ENCODE peak calls at places on chromosomes 1 and 21, in ten cellular contexts. N, M, K, W, P, E, O, Z, C and X are unnamed samples.

GRCh38 chr1:244352156-244352830 is 99.4 kb downstream of the ADSS2 start:
- DNase-seq in M (no peak), W (no peak), K (no peak), O (no peak), E (no peak), P (no peak), Z (peak; percentile 66), C (peak; percentile 17), N (no peak), X (no peak)

GRCh38 chr1:12447849-12448312 is 170.1 kb downstream of the DHRS3 start:
- DNase-seq in W (no peak), Z (no peak), O (no peak), C (peak; percentile 82), N (no peak), M (no peak), K (peak; percentile 39), E (no peak), P (no peak), X (no peak)

GRCh38 chr1:20100632-20101355 is 18.5 kb downstream of the PLA2G2D start:
- DNase-seq in C (peak; percentile 64), P (peak; percentile 45), E (no peak), K (peak; percentile 48), O (no peak), Z (peak; percentile 49), M (no peak), N (no peak), W (no peak), X (no peak)

GRCh38 chr21:39441502-39442475 is 3.8 kb downstream of the LCA5L start:
- DNase-seq in P (peak; percentile 42), K (peak; percentile 68), Z (no peak), C (peak; percentile 47), N (no peak), W (no peak), E (no peak), M (no peak), O (no peak), X (peak; percentile 37)

GRCh38 chr1:26959722-26960624 is at the start of gene KDF1:
- DNase-seq in Z (peak; percentile 90), K (no peak), M (no peak), P (peak; percentile 68), C (no peak), O (peak; percentile 45), W (no peak), E (no peak), N (no peak), X (peak; percentile 90)

GRCh38 chr1:119081267-119081666 is 59.2 kb downstream of the WARS2 start:
- DNase-seq in Z (no peak), C (peak; percentile 92), K (peak; percentile 64), P (peak; percentile 0), N (no peak), M (no peak), E (no peak), O (no peak), W (no peak), X (no peak)

GRCh38 chr1:31714442-31715096 is 10.8 kb upstream of the COL16A1 start:
- DNase-seq in O (no peak), E (peak; percentile 95), P (peak; percentile 46), N (no peak), W (peak; percentile 89), K (peak; percentile 49), Z (peak; percentile 66), M (peak; percentile 69), C (peak; percentile 78), X (peak; percentile 28)

GRCh38 chr1:30966690-30967369 is 58.3 kb upstream of the SDC3 start:
- DNase-seq in Z (no peak), C (peak; percentile 74), P (no peak), K (peak; percentile 70), O (no peak), M (no peak), W (no peak), N (no peak), E (no peak), X (peak; percentile 25)

GRCh38 chr1:173580081-173580480 is 22.8 kb downstream of the SLC9C2 start:
- DNase-seq in M (no peak), Z (no peak), N (no peak), C (no peak), K (no peak), P (no peak), O (no peak), W (no peak), E (no peak), X (no peak)

GRCh38 chr1:110433803-110434202 is 17.1 kb upstream of the PROK1 start:
- DNase-seq in N (no peak), W (peak; percentile 58), K (peak; percentile 20), Z (no peak), P (peak; percentile 92), C (peak; percentile 28), M (peak; percentile 47), E (no peak), O (no peak), X (peak; percentile 5)

GRCh38 chr1:224617410-224618361 is 1.6 kb downstream of the CNIH3 start:
- DNase-seq in M (no peak), C (peak; percentile 33), O (no peak), N (no peak), Z (no peak), E (no peak), P (no peak), K (no peak), W (no peak), X (no peak)

GRCh38 chr1:58581641-58582040 is 4.6 kb upstream of the TACSTD2 start:
- DNase-seq in O (no peak), M (no peak), W (no peak), K (no peak), Z (no peak), C (no peak), E (no peak), P (no peak), N (no peak), X (no peak)

GRCh38 chr1:183685112-183685713 is 32.1 kb upstream of the APOBEC4 start:
- DNase-seq in Z (no peak), K (peak; percentile 56), E (no peak), N (no peak), O (no peak), P (peak; percentile 51), C (peak; percentile 31), M (no peak), W (no peak), X (no peak)

GRCh38 chr1:47178665-47179022 is 11.2 kb downstream of the PDZK1IP1 start:
- DNase-seq in W (no peak), C (no peak), K (no peak), O (no peak), E (no peak), P (no peak), Z (no peak), N (no peak), M (no peak), X (no peak)

DNA sequence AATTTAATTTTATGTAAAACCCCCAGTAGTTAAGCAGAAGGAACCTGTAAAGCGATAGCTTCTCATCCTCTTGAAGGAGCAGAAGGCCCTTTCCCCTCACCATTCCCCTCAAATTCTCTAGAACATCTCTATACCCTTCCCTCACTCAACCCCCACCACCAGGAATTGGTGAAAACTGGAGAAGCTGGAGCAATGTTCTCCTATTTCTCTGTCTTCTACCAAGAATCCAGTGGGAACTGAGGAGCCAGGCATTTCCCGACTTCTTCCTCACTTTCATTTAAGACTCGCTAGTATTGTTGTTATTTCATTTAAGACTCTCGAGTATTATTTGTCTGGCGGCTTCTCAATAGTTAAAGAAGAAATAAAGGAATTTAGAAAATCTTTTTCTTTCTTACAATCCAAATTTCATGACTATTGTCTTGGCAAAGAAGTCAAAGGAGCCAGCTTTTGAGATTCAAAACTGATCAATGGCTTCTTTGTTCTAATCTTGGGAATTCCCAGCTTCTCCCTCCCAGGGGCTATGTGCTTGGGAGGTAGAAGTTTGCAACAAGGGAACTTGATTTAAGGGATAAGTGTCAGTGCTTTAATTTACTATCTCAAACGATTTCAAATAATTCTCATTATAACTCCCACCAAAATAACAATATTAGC is 253.3 kb upstream of the ADGRL2 start:
- DNase-seq in Z (no peak), N (no peak), O (no peak), W (no peak), M (no peak), P (no peak), K (no peak), C (no peak), E (no peak), X (no peak)
- H3K4me1 ChIP-seq in Z (no peaks in the 10 kb centered on the region), N (no peaks in the 10 kb centered on the region), O (no peaks in the 10 kb centered on the region), W (no peaks in the 10 kb centered on the region), M (peaks cover 15% of the 10 kb centered on the region), P (peaks cover 23% of the 10 kb centered on the region), K (no peaks in the 10 kb centered on the region), C (no peaks in the 10 kb centered on the region), E (no peaks in the 10 kb centered on the region), X (no peaks in the 10 kb centered on the region)

GRCh38 chr1:25022361-25023189 is 92.5 kb upstream of the RUNX3 start:
- DNase-seq in E (peak; percentile 80), M (peak; percentile 46), W (peak; percentile 53), C (peak; percentile 97), K (peak; percentile 96), N (peak; percentile 53), P (peak; percentile 62), Z (peak; percentile 68), O (peak; percentile 93), X (no peak)

GRCh38 chr1:25021586-25022215 is 91.6 kb upstream of the RUNX3 start:
- DNase-seq in P (no peak), K (no peak), W (no peak), O (no peak), N (no peak), Z (no peak), M (no peak), E (no peak), C (no peak), X (peak; percentile 1)

GRCh38 chr1:25024631-25025350 is 94.7 kb upstream of the RUNX3 start:
- DNase-seq in K (no peak), Z (no peak), P (no peak), W (no peak), O (no peak), C (no peak), E (no peak), N (no peak), M (no peak), X (no peak)

GRCh38 chr1:25023826-25024225 is 93.8 kb upstream of the RUNX3 start:
- DNase-seq in N (no peak), M (no peak), C (no peak), P (no peak), Z (no peak), E (no peak), W (no peak), O (no peak), K (no peak), X (no peak)

GRCh38 chr1:25023190-25023578 is 93.1 kb upstream of the RUNX3 start:
- DNase-seq in N (no peak), K (no peak), Z (no peak), C (no peak), O (no peak), M (no peak), P (no peak), W (no peak), E (no peak), X (no peak)
- H3K27ac ChIP-seq in N (peak overlapping the region; percentile 54), K (peak overlapping the region; percentile 59), Z (peak overlapping the region; percentile 46), C (no peak overlapping the region), O (peak overlapping the region; percentile 83), M (peak overlapping the region; percentile 19), P (no peak overlapping the region), W (no peak overlapping the region), E (peak overlapping the region; percentile 32), X (no peak overlapping the region)

GRCh38 chr1:1924378-1924777 is 5.3 kb upstream of the TMEM52 start:
- DNase-seq in Z (no peak), K (no peak), C (no peak), E (no peak), O (no peak), W (no peak), N (no peak), P (no peak), M (no peak), X (peak; percentile 24)
- H3K4me1 ChIP-seq in Z (peaks cover 5% of the 10 kb centered on the region), K (no peaks in the 10 kb centered on the region), C (no peaks in the 10 kb centered on the region), E (no peaks in the 10 kb centered on the region), O (peaks cover 4% of the 10 kb centered on the region), W (no peaks in the 10 kb centered on the region), N (no peaks in the 10 kb centered on the region), P (peaks cover 3% of the 10 kb centered on the region), M (peaks cover 30% of the 10 kb centered on the region), X (no peaks in the 10 kb centered on the region)

GRCh38 chr1:181153634-181153961 is 65.1 kb downstream of the IER5 start:
- DNase-seq in W (no peak), K (no peak), M (no peak), P (no peak), Z (no peak), C (no peak), E (no peak), O (no peak), N (no peak), X (no peak)
- H3K27ac ChIP-seq in W (peak overlapping the region; percentile 96), K (no peak overlapping the region), M (peak overlapping the region; percentile 97), P (no peak overlapping the region), Z (no peak overlapping the region), C (no peak overlapping the region), E (peak overlapping the region; percentile 92), O (no peak overlapping the region), N (peak overlapping the region; percentile 59), X (no peak overlapping the region)